ENCODE peak calls at places on chromosomes 5 and 9, in five cellular contexts. M, X, H, S and O are unnamed samples.

GRCh38 chr5:124902097-124902821 is 155.8 kb upstream of the ZNF608 start:
- DNase-seq in M (peak), X (peak), H (no peak), S (peak), O (peak)

GRCh38 chr9:30235564-30235963 is 2148.9 kb upstream of the ACO1 start:
- DNase-seq in M (no peak), X (no peak), H (no peak), S (no peak), O (no peak)

GRCh38 chr5:759111-759741 is 25.3 kb downstream of the ZDHHC11B start:
- DNase-seq in M (no peak), X (peak), H (peak), S (no peak), O (no peak)

GRCh38 chr9:21605489-21605931 is 123.4 kb upstream of the IFNE start:
- DNase-seq in M (no peak), X (no peak), H (no peak), S (no peak), O (no peak)

GRCh38 chr5:81629986-81630385 is 120.9 kb downstream of the SSBP2 start:
- DNase-seq in M (no peak), X (no peak), H (no peak), S (no peak), O (no peak)

GRCh38 chr5:35213608-35214007 is 16.7 kb downstream of the PRLR start:
- DNase-seq in M (no peak), X (no peak), H (no peak), S (no peak), O (no peak)

GRCh38 chr9:127575875-127576778 is 36.0 kb upstream of the STXBP1 start:
- DNase-seq in M (no peak), X (no peak), H (peak), S (no peak), O (no peak)

GRCh38 chr5:159581502-159582249 is 251.4 kb upstream of the IL12B start:
- DNase-seq in M (no peak), X (no peak), H (no peak), S (no peak), O (no peak)

GRCh38 chr9:4114569-4115505 is 185.0 kb downstream of the GLIS3 start:
- DNase-seq in M (no peak), X (no peak), H (no peak), S (no peak), O (no peak)

GRCh38 chr5:34690301-34690700 is 34.2 kb downstream of the RAI14 start:
- DNase-seq in M (no peak), X (no peak), H (peak), S (no peak), O (no peak)

GRCh38 chr9:86734762-86735161 is 212.5 kb downstream of the GAS1 start:
- DNase-seq in M (no peak), X (no peak), H (no peak), S (no peak), O (no peak)

GRCh38 chr5:138466058-138466899 is 1.0 kb downstream of the EGR1 start:
- DNase-seq in M (no peak), X (peak), H (peak), S (no peak), O (no peak)

GRCh38 chr5:170366276-170366675 is 22.9 kb downstream of the KCNMB1 start:
- DNase-seq in M (no peak), X (no peak), H (no peak), S (no peak), O (no peak)

GRCh38 chr5:75534734-75535133 is 23.0 kb downstream of the POLK start:
- DNase-seq in M (no peak), X (no peak), H (no peak), S (no peak), O (no peak)

GRCh38 chr9:83708515-83709158 is 879 bp upstream of the UBQLN1 start:
- DNase-seq in M (peak), X (peak), H (peak), S (no peak), O (peak)

GRCh38 chr5:92309336-92309991 is 926.3 kb upstream of the ARRDC3 start:
- DNase-seq in M (no peak), X (peak), H (peak), S (no peak), O (no peak)

DNA sequence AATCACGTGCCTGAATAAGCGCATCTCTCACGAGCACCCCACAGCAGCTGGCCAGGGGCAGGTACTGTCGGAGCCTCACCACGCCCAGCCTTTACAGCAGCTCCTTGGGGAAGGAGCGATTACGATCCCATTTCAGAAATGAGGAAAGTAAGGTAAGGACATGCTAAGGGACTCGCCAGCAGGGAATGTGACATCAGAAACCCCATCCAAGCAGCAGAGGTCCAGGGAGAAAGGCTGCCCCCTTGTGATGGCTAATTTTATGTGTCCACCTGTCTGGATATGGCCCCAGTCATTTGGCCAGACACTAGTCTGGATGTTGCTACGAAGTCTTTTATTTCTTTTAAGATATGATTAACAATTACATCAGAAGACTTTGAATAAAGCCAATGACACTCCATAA is 77.3 kb downstream of the UBE2QL1 start:
- DNase-seq in M (peak), X (peak), H (peak), S (no peak), O (no peak)
- TF ChIP-seq POLR2AphosphoS5 in M (no peak), X (no peak), H (no peak), S (no peak), O (no peak)

DNA sequence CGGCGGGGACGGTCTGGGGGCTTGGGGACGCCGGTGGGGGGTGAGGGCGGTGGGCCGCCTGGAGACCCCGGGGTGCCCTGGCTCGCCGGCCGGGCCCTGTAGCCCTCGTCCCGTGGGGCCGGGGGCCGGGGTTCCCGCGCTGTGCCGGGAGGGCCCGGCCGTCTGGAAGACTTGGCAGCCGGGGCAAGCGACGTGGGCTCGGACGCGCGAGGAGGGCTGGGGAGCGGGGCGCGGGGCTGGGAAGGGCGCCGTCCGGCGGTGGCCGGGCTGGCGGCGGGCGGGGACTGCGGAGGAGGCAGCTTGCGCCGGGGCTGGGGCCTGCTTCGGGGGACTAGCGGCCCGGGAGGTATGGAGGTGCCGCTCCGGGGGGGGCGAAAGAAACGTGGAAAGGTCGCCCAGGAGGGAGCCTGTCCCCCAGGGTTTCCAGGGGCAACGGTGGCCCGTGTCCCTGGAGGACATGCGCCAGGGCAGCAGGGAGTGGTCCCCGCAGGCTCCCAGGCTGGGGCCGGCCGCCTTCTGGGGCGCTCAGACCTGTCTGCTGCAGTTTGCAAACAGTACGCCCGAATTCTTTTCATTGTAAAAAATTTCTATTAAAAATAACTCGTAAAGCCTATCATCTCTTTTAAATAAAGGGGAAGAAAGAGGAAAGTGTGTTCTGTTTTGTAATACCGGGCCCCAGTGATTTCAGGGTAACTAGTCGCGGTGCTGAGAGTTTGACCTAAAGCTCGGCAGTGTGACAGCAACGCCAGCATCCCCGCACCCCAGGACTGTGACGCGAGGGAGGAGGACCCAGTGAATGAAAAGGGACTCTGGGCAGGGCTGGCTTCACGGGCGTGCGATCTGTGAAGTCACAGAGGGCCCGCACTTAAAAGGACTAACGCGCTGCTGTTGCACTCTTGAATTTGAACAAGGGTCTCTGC is 752 bp upstream of the ANKH start:
- DNase-seq in M (no peak), X (peak), H (peak), S (no peak), O (peak)
- TF ChIP-seq TAF1 in M (no peak), X (no peak), H (peak), S (no peak), O (no peak)

GRCh38 chr5:151082976-151083651 is 2.3 kb upstream of the TNIP1 start:
- DNase-seq in M (no peak), X (no peak), H (no peak), S (no peak), O (no peak)
- TF ChIP-seq POLR2A in M (no peak), X (no peak), H (no peak), S (peak), O (no peak)

DNA sequence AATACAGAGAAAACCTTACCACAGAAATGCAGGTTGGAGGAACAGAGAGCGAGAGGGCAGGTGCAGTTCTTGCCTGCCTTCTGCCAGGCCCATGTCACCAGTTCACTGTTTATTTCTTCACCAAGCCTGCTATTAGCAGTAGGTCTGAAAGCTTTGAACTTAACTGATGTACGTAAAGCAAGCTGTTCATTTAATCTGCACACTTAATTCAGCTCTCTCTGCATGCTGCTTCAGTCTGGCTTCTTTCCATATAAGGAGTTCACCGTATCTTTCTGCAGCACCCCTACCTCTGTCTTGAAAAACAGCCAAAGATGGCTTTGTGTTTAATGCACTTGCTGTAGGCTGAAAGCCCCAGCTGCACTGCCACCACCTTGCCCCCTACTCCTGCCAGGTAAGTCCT is 205.1 kb downstream of the RAB3C start:
- DNase-seq in M (no peak), X (no peak), H (no peak), S (no peak), O (no peak)
- TF ChIP-seq POLR2AphosphoS5 in M (no peak), X (no peak), H (no peak), S (no peak), O (no peak)

GRCh38 chr5:167730121-167730520 is 561.3 kb upstream of the WWC1 start:
- DNase-seq in M (no peak), X (no peak), H (no peak), S (no peak), O (no peak)
- TF ChIP-seq TAF1 in M (no peak), X (no peak), H (no peak), S (no peak), O (no peak)

DNA sequence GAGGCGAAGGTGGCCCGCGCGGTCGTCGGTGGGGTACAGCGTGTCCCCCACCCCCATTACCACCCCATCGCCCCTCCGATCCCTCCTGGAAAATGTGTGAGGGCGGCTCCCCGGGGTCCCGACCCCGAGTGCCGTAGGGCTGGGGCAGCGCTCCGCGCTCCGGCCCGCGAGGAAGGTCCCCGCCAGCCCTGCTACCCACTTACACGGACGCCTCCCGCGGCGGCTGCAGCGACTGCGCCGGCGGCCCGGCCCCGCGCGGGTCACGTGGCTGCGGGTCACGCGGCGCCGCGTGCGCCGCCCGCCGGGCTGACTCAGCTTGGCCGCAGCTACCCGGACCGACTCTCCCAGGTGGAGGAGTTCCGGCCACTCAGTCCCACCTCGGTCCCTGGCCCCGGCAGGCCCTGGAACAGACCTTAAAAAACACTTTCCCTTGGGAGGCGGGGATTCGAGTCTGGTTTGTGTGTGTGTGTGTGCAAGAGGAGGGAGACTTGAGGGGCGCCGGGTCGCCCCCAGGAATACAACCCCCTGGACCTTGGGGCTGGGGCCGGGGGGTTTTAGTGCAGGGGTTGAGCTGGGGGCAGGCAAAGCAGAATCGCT is at the start of gene GNPDA1:
- DNase-seq in M (peak), X (peak), H (peak), S (no peak), O (peak)
- TF ChIP-seq POLR2A in M (peak), X (peak), H (peak), S (peak), O (peak)

GRCh38 chr9:2809692-2810423 is 34.0 kb downstream of the PUM3 start:
- DNase-seq in M (no peak), X (no peak), H (peak), S (no peak), O (no peak)
- TF ChIP-seq POLR2AphosphoS5 in M (no peak), X (no peak), H (no peak), S (no peak), O (no peak)

DNA sequence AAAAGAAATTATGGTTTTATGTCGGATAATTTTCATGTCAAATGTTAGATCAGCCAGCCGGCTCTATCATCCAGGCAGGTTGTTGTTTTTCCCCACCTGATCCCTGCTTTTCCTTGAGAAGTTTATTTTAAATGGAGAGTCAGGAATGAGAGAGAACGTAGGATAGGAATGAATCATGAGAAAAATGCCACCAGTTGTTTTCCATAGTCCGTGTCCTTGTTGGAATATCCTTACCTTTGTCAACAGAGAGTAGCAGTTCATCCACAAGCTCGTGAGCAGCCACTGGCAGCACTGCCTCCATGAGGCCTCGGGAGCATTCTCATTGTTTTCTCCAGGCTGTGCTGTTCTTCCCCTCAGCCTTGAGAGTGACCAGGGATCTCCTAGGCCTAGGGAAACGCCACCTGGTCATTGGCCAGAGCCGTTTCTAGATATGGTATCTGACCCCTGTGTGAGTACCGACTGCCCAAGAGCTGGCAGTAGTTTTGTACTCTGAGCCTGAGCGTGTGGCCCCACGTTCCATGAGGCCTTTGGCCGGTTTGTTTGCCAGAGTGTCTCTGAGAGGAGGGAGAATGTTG is 293.3 kb downstream of the FANCC start:
- DNase-seq in M (no peak), X (no peak), H (peak), S (no peak), O (no peak)
- TF ChIP-seq TAF1 in M (no peak), X (no peak), H (peak), S (no peak), O (no peak)